ENCODE peak calls at places on chromosomes 13 and 19, in eight cellular contexts. Y is CD8-positive, alpha-beta memory T cell; Z is stimulated activated naive CD4-positive, alpha-beta T cell; G is islet precursor cell; M is HCEC 1CT; W is SK-N-SH; N is KBM-7; C is heart right ventricle. S is an unnamed sample.

GRCh38 chr13:39036212-39036611 is 1.7 kb downstream of the PROSER1 start:
- DNase-seq in Y (no peak), Z (no peak), G (no peak), M (no peak), W (no peak), N (peak), C (no peak), S (peak)

GRCh38 chr13:25111557-25111956 is 15.6 kb downstream of the PABPC3 start:
- DNase-seq in Y (no peak), Z (no peak), G (no peak), M (no peak), W (no peak), N (no peak), C (no peak), S (no peak)

GRCh38 chr13:23183292-23183691 is 2.5 kb downstream of the SGCG start:
- DNase-seq in Y (no peak), Z (no peak), G (no peak), M (no peak), W (no peak), N (no peak), C (peak), S (no peak)

GRCh38 chr19:35144600-35145436 is 1.8 kb downstream of the FXYD7 start:
- DNase-seq in Y (peak), Z (no peak), G (peak), M (no peak), W (no peak), N (peak), C (no peak), S (no peak)

GRCh38 chr13:102721800-102722231 is 27.0 kb upstream of the METTL21C start:
- DNase-seq in Y (peak), Z (no peak), G (no peak), M (peak), W (no peak), N (no peak), C (no peak), S (peak)

GRCh38 chr19:18007939-18008673 is at the start of gene ARRDC2:
- DNase-seq in Y (peak), Z (peak), G (peak), M (peak), W (peak), N (no peak), C (peak), S (peak)

GRCh38 chr13:33934343-33934742 is 116.4 kb downstream of the RFC3 start:
- DNase-seq in Y (no peak), Z (no peak), G (no peak), M (no peak), W (no peak), N (no peak), C (no peak), S (peak)

GRCh38 chr19:29467824-29468401 is 57.9 kb upstream of the VSTM2B start:
- DNase-seq in Y (no peak), Z (no peak), G (peak), M (no peak), W (peak), N (peak), C (no peak), S (peak)

GRCh38 chr19:48812094-48812929 is 1.5 kb upstream of the BCAT2 start:
- DNase-seq in Y (peak), Z (peak), G (peak), M (peak), W (peak), N (peak), C (peak), S (peak)

GRCh38 chr19:14835011-14835410 is at the start of the genes OR7A5 and OR7C1:
- DNase-seq in Y (no peak), Z (no peak), G (peak), M (no peak), W (no peak), N (no peak), C (no peak), S (no peak)

GRCh38 chr19:296476-297225 is 5.4 kb upstream of the PLPP2 start:
- DNase-seq in Y (no peak), Z (no peak), G (no peak), M (no peak), W (no peak), N (no peak), C (no peak), S (no peak)

GRCh38 chr19:56314018-56314583 is 538 bp downstream of the ZSCAN5A start:
- DNase-seq in Y (no peak), Z (no peak), G (no peak), M (peak), W (no peak), N (no peak), C (no peak), S (no peak)

GRCh38 chr19:51524661-51525264 is 6.7 kb downstream of the SIGLEC6 start:
- DNase-seq in Y (no peak), Z (no peak), G (no peak), M (no peak), W (no peak), N (no peak), C (no peak), S (no peak)

GRCh38 chr19:10235003-10235402 is 3.9 kb upstream of the S1PR2 start:
- DNase-seq in Y (no peak), Z (no peak), G (peak), M (no peak), W (no peak), N (no peak), C (no peak), S (no peak)

GRCh38 chr19:58538257-58539168 is 5.4 kb upstream of the TRIM28 start:
- DNase-seq in Y (no peak), Z (no peak), G (peak), M (no peak), W (no peak), N (no peak), C (peak), S (no peak)

GRCh38 chr13:52736891-52737290 is 2.7 kb downstream of the CNMD start:
- DNase-seq in Y (no peak), Z (no peak), G (no peak), M (no peak), W (no peak), N (no peak), C (no peak), S (no peak)

GRCh38 chr19:52992109-52993004 is 21.4 kb upstream of the ERVV-1 start:
- DNase-seq in Y (no peak), Z (no peak), G (peak), M (no peak), W (peak), N (no peak), C (peak), S (peak)

GRCh38 chr13:45296259-45296658 is 44.7 kb downstream of the TPT1 start:
- DNase-seq in Y (no peak), Z (no peak), G (no peak), M (no peak), W (no peak), N (no peak), C (no peak), S (peak)

GRCh38 chr19:47421844-47422395 is 2.6 kb upstream of the MEIS3 start:
- DNase-seq in Y (no peak), Z (no peak), G (peak), M (no peak), W (peak), N (no peak), C (no peak), S (no peak)